ENCODE peak calls at places on chromosomes 1 and 21, in eight cellular contexts. P is nephron progenitor cell, B is cardiac muscle cell, Y is vagina, A is fibroblast of pulmonary artery, G is left lung, W is neural progenitor cell, Z is Calu3. M is an unnamed sample.

GRCh38 chr1:26493267-26493666 is 21.0 kb downstream of the HMGN2 start:
- DNase-seq in G (no peak), A (no peak), W (no peak), P (no peak), Y (no peak), B (no peak), Z (no peak), M (no peak)

GRCh38 chr1:110672001-110672752 is 2.6 kb downstream of the KCNA3 start:
- DNase-seq in B (no peak), Z (no peak), Y (no peak), A (no peak), W (peak; percentile 69), G (no peak), P (no peak), M (peak; percentile 24)

GRCh38 chr1:193338194-193338593 is 151.8 kb upstream of the B3GALT2 start:
- DNase-seq in Z (no peak), A (no peak), Y (no peak), W (no peak), P (no peak), B (no peak), G (no peak), M (no peak)

GRCh38 chr1:204714861-204715511 is 29.4 kb upstream of the LRRN2 start:
- DNase-seq in G (no peak), W (peak; percentile 81), Y (no peak), A (no peak), Z (no peak), P (peak; percentile 21), B (peak; percentile 41), M (no peak)

GRCh38 chr1:224565611-224566406 is 50.3 kb upstream of the CNIH3 start:
- DNase-seq in Y (no peak), P (no peak), W (no peak), Z (no peak), B (no peak), A (no peak), G (no peak), M (no peak)

GRCh38 chr21:36504067-36505058 is 24.4 kb upstream of the CLDN14 start:
- DNase-seq in W (peak; percentile 55), A (peak; percentile 77), P (peak; percentile 54), Z (peak; percentile 37), B (peak; percentile 65), G (no peak), Y (no peak), M (peak; percentile 21)

GRCh38 chr1:3064296-3064850 is 4.6 kb upstream of the PRDM16 start:
- DNase-seq in Z (no peak), Y (no peak), A (no peak), B (no peak), W (no peak), P (no peak), G (no peak), M (no peak)

GRCh38 chr1:104406731-104407130 is 657.0 kb downstream of the AMY1C start:
- DNase-seq in B (no peak), Y (no peak), A (no peak), G (no peak), Z (no peak), P (no peak), W (no peak), M (no peak)

GRCh38 chr1:199010933-199011332 is 372.1 kb downstream of the PTPRC start:
- DNase-seq in B (no peak), G (no peak), W (no peak), P (no peak), Z (no peak), Y (no peak), A (no peak), M (no peak)

GRCh38 chr21:35136586-35137254 is 87.6 kb upstream of the RUNX1 start:
- DNase-seq in Z (peak; percentile 69), Y (no peak), B (no peak), W (no peak), G (no peak), P (no peak), A (peak; percentile 45), M (no peak)

GRCh38 chr1:4692437-4692836 is 38.0 kb downstream of the AJAP1 start:
- DNase-seq in W (no peak), Z (no peak), P (no peak), G (no peak), A (no peak), Y (no peak), B (no peak), M (no peak)

GRCh38 chr1:243230914-243231313 is 24.2 kb downstream of the CEP170 start:
- DNase-seq in B (peak; percentile 28), Y (no peak), G (no peak), P (no peak), Z (no peak), W (peak; percentile 12), A (peak; percentile 35), M (no peak)

GRCh38 chr1:57232500-57232899 is 191.4 kb downstream of the DAB1 start:
- DNase-seq in P (no peak), A (no peak), G (no peak), W (peak; percentile 20), B (no peak), Y (no peak), Z (no peak), M (no peak)

GRCh38 chr1:42947137-42947536 is 11.5 kb downstream of the SLC2A1 start:
- DNase-seq in Y (no peak), W (no peak), G (no peak), P (no peak), B (no peak), Z (no peak), A (no peak), M (no peak)

GRCh38 chr1:92184632-92185031 is 33.1 kb upstream of the C1orf146 start:
- DNase-seq in G (no peak), W (no peak), Y (no peak), Z (no peak), P (no peak), B (no peak), A (peak; percentile 79), M (no peak)

GRCh38 chr1:33578557-33579448 is 106.4 kb downstream of the ZSCAN20 start:
- DNase-seq in A (no peak), G (no peak), Z (no peak), W (peak; percentile 27), Y (no peak), P (no peak), B (no peak), M (no peak)

GRCh38 chr1:183287191-183287675 is 101.2 kb downstream of the LAMC2 start:
- DNase-seq in G (no peak), B (peak; percentile 70), Y (no peak), W (no peak), P (no peak), A (peak; percentile 92), Z (no peak), M (peak; percentile 53)

GRCh38 chr1:170126691-170127090 is 19.1 kb upstream of the NTMT2 start:
- DNase-seq in A (peak; percentile 91), G (no peak), P (no peak), Z (no peak), W (peak; percentile 63), B (peak; percentile 2), Y (no peak), M (no peak)

GRCh38 chr1:155776414-155776813 is 80.6 kb downstream of the GON4L start:
- DNase-seq in Z (no peak), A (peak; percentile 60), G (no peak), B (no peak), W (no peak), Y (no peak), P (no peak), M (no peak)

GRCh38 chr21:44710756-44711326 is 531 bp downstream of the TSPEAR start:
- DNase-seq in B (no peak), G (peak; percentile 60), P (no peak), W (peak; percentile 30), A (no peak), Z (no peak), Y (peak; percentile 94), M (peak; percentile 2)

GRCh38 chr1:81571946-81572345 is 228.8 kb upstream of the ADGRL2 start:
- DNase-seq in G (no peak), A (no peak), W (no peak), Z (no peak), Y (no peak), P (no peak), B (no peak), M (no peak)

GRCh38 chr1:84598418-84598817 is 24.2 kb upstream of the CTBS start:
- DNase-seq in G (no peak), B (no peak), Y (no peak), A (peak; percentile 32), Z (no peak), W (no peak), P (no peak), M (no peak)

GRCh38 chr1:80218112-80218511 is 1211.6 kb upstream of the ADGRL4 start:
- DNase-seq in W (peak; percentile 59), Z (peak; percentile 10), G (no peak), A (peak; percentile 81), B (peak; percentile 55), Y (no peak), P (peak; percentile 13), M (no peak)

GRCh38 chr1:229273507-229274232 is 2.8 kb downstream of the RAB4A start:
- DNase-seq in Z (peak; percentile 34), A (no peak), B (no peak), P (no peak), Y (no peak), W (no peak), G (no peak), M (no peak)

GRCh38 chr1:229271448-229272120 is 673 bp downstream of the RAB4A start:
- DNase-seq in W (peak; percentile 63), Y (no peak), G (no peak), P (no peak), A (no peak), Z (no peak), B (peak; percentile 60), M (no peak)

GRCh38 chr1:229272164-229273158 is 1.6 kb downstream of the RAB4A start:
- DNase-seq in P (no peak), W (no peak), Z (no peak), Y (no peak), G (no peak), A (no peak), B (no peak), M (no peak)

GRCh38 chr1:229268505-229268904 is 2.4 kb upstream of the RAB4A start:
- DNase-seq in B (no peak), P (no peak), Z (no peak), A (no peak), W (no peak), G (no peak), Y (no peak), M (no peak)

GRCh38 chr1:229270547-229271447 is at the start of gene RAB4A:
- DNase-seq in Y (no peak), P (peak; percentile 87), Z (peak; percentile 96), A (peak; percentile 90), W (peak; percentile 94), G (peak; percentile 90), B (peak; percentile 90), M (peak; percentile 66)
- TF ChIP-seq CTCF in Y (no peak), P (no peak), Z (no peak), A (no peak), W (no peak), G (no peak), B (no peak), M (no peak)

GRCh38 chr21:21232320-21232719 is 234.1 kb downstream of the NCAM2 start:
- DNase-seq in G (no peak), Z (no peak), W (peak; percentile 42), Y (no peak), P (peak; percentile 4), A (peak; percentile 84), B (peak; percentile 35), M (no peak)
- TF ChIP-seq CTCF in G (no peak), Z (no peak), W (peak; percentile 69), Y (peak; percentile 25), P (peak; percentile 32), A (peak; percentile 66), B (peak; percentile 62), M (no peak)

GRCh38 chr1:117622726-117623125 is 16.9 kb downstream of the TENT5C start:
- DNase-seq in P (no peak), B (no peak), W (no peak), A (no peak), Z (no peak), Y (peak; percentile 77), G (no peak), M (no peak)
- TF ChIP-seq CTCF in P (no peak), B (peak; percentile 6), W (no peak), A (no peak), Z (no peak), Y (no peak), G (no peak), M (no peak)

GRCh38 chr1:11101347-11101746 is 1.7 kb upstream of the EXOSC10 start:
- DNase-seq in G (no peak), W (no peak), P (no peak), Y (no peak), B (no peak), Z (no peak), A (no peak), M (no peak)
- TF ChIP-seq CTCF in G (no peak), W (no peak), P (no peak), Y (no peak), B (no peak), Z (no peak), A (no peak), M (no peak)